ENCODE peak calls at places on chromosomes 7 and 10, in ten cellular contexts. O, B, K, F, X, S, P, E, N and Z are unnamed samples.

GRCh38 chr7:77687100-77687746 is 9.0 kb upstream of the RSBN1L start:
- DNase-seq in P (no peak), X (no peak), O (no peak), K (no peak), E (no peak), B (no peak), S (no peak), F (no peak), N (no peak), Z (no peak)

GRCh38 chr7:158029431-158029938 is 558.1 kb downstream of the PTPRN2 start:
- DNase-seq in K (no peak), F (no peak), X (no peak), O (no peak), N (no peak), E (no peak), P (no peak), S (no peak), B (no peak), Z (no peak)

GRCh38 chr7:63789378-63790176 is 209.1 kb upstream of the ZNF722 start:
- DNase-seq in B (no peak), K (no peak), O (no peak), N (no peak), E (no peak), X (no peak), S (peak), P (peak), F (no peak), Z (no peak)

GRCh38 chr7:49773082-49773938 is at the start of gene VWC2:
- DNase-seq in S (no peak), B (no peak), E (no peak), N (no peak), F (no peak), X (no peak), K (no peak), O (no peak), P (no peak), Z (no peak)

GRCh38 chr10:34247560-34247959 is 567.5 kb downstream of the PARD3 start:
- DNase-seq in S (no peak), X (no peak), P (no peak), K (no peak), N (no peak), E (no peak), B (no peak), O (no peak), F (no peak), Z (no peak)

GRCh38 chr7:100887186-100887954 is 2.1 kb downstream of the UFSP1 start:
- DNase-seq in N (no peak), B (peak), E (no peak), P (peak), F (peak), K (no peak), S (no peak), X (no peak), O (no peak), Z (no peak)

GRCh38 chr10:33368086-33368485 is 33.6 kb upstream of the NRP1 start:
- DNase-seq in F (no peak), E (no peak), B (no peak), K (peak), O (no peak), S (no peak), X (no peak), N (no peak), P (no peak), Z (no peak)

GRCh38 chr10:9922123-9922685 is 1095.5 kb upstream of the CELF2 start:
- DNase-seq in S (no peak), B (no peak), P (no peak), O (no peak), K (no peak), F (no peak), X (no peak), N (no peak), E (no peak), Z (no peak)

GRCh38 chr10:230758-231157 is 95.5 kb downstream of the ZMYND11 start:
- DNase-seq in N (no peak), K (peak), F (peak), O (no peak), S (no peak), P (no peak), E (no peak), X (no peak), B (peak), Z (no peak)

GRCh38 chr7:69640216-69640615 is 41.9 kb downstream of the AUTS2 start:
- DNase-seq in S (no peak), K (no peak), P (no peak), N (no peak), E (no peak), X (no peak), O (no peak), F (no peak), B (no peak), Z (no peak)

GRCh38 chr10:127854769-127855583 is 37.8 kb downstream of the CLRN3 start:
- DNase-seq in B (no peak), N (no peak), X (no peak), K (no peak), O (no peak), P (peak), S (no peak), F (no peak), E (no peak), Z (no peak)